ENCODE peak calls at places on chromosomes 12 and 14, in seven cellular contexts. One of them, this sample, is unnamed. For H3K4me1, the result is how much of the 10 kb centered on the place peaks cover.

GRCh38 chr12:122527478-122527944 is 462 bp downstream of the KNTC1 start:
- DNase-seq in Peyer's patch: no peak
- DNase-seq in SJCRH30: peak
- DNase-seq in mesendoderm: peak
- DNase-seq in cardiac muscle cell: no peak
- DNase-seq in neuronal stem cell: no peak
- DNase-seq in PC-9: peak
- DNase-seq in this sample: no peak

GRCh38 chr12:123071401-123072304 is 79.2 kb downstream of the PITPNM2 start:
- DNase-seq in mesendoderm: no peak
- DNase-seq in SJCRH30: no peak
- DNase-seq in cardiac muscle cell: no peak
- DNase-seq in neuronal stem cell: peak
- DNase-seq in PC-9: no peak
- DNase-seq in Peyer's patch: no peak
- DNase-seq in this sample: no peak

GRCh38 chr12:107318554-107318803 is 225.1 kb upstream of the CRY1 start:
- DNase-seq in neuronal stem cell: no peak
- DNase-seq in Peyer's patch: no peak
- DNase-seq in mesendoderm: no peak
- DNase-seq in cardiac muscle cell: no peak
- DNase-seq in SJCRH30: no peak
- DNase-seq in PC-9: peak
- DNase-seq in this sample: no peak

GRCh38 chr12:109683316-109683715 is 30.3 kb upstream of the FAM222A start:
- DNase-seq in mesendoderm: no peak
- DNase-seq in neuronal stem cell: no peak
- DNase-seq in PC-9: no peak
- DNase-seq in Peyer's patch: no peak
- DNase-seq in SJCRH30: no peak
- DNase-seq in cardiac muscle cell: no peak
- DNase-seq in this sample: no peak

GRCh38 chr12:131370791-131371579 is 339.9 kb upstream of the SFSWAP start:
- DNase-seq in SJCRH30: no peak
- DNase-seq in PC-9: no peak
- DNase-seq in Peyer's patch: no peak
- DNase-seq in cardiac muscle cell: no peak
- DNase-seq in neuronal stem cell: no peak
- DNase-seq in mesendoderm: no peak
- DNase-seq in this sample: no peak

GRCh38 chr12:130965668-130966067 is 12.0 kb downstream of the ADGRD1 start:
- DNase-seq in cardiac muscle cell: peak
- DNase-seq in Peyer's patch: no peak
- DNase-seq in SJCRH30: no peak
- DNase-seq in mesendoderm: no peak
- DNase-seq in PC-9: no peak
- DNase-seq in neuronal stem cell: no peak
- DNase-seq in this sample: no peak

GRCh38 chr14:68921049-68921448 is 58.1 kb downstream of the ACTN1 start:
- DNase-seq in neuronal stem cell: no peak
- DNase-seq in cardiac muscle cell: no peak
- DNase-seq in SJCRH30: no peak
- DNase-seq in Peyer's patch: no peak
- DNase-seq in mesendoderm: no peak
- DNase-seq in PC-9: no peak
- DNase-seq in this sample: no peak

GRCh38 chr12:118986043-118986442 is 4.7 kb downstream of the SRRM4 start:
- DNase-seq in PC-9: no peak
- DNase-seq in cardiac muscle cell: no peak
- DNase-seq in SJCRH30: no peak
- DNase-seq in neuronal stem cell: no peak
- DNase-seq in Peyer's patch: no peak
- DNase-seq in mesendoderm: peak
- DNase-seq in this sample: no peak

GRCh38 chr12:85191-85666 is 18.7 kb downstream of the IQSEC3 start:
- DNase-seq in mesendoderm: no peak
- DNase-seq in SJCRH30: no peak
- DNase-seq in Peyer's patch: no peak
- DNase-seq in cardiac muscle cell: no peak
- DNase-seq in PC-9: no peak
- DNase-seq in neuronal stem cell: no peak
- DNase-seq in this sample: no peak

GRCh38 chr14:103727313-103728000 is 11.8 kb downstream of the ZFYVE21 start:
- DNase-seq in mesendoderm: no peak
- DNase-seq in PC-9: no peak
- DNase-seq in neuronal stem cell: no peak
- DNase-seq in Peyer's patch: peak
- DNase-seq in cardiac muscle cell: no peak
- DNase-seq in SJCRH30: no peak
- DNase-seq in this sample: peak

GRCh38 chr12:95257541-95257940 is 39.9 kb downstream of the VEZT start:
- DNase-seq in cardiac muscle cell: no peak
- DNase-seq in PC-9: no peak
- DNase-seq in mesendoderm: peak
- DNase-seq in Peyer's patch: no peak
- DNase-seq in SJCRH30: no peak
- DNase-seq in neuronal stem cell: no peak
- DNase-seq in this sample: no peak

GRCh38 chr12:45732936-45733335 is 3.4 kb downstream of the ARID2 start:
- DNase-seq in Peyer's patch: no peak
- DNase-seq in mesendoderm: no peak
- DNase-seq in cardiac muscle cell: peak
- DNase-seq in SJCRH30: no peak
- DNase-seq in neuronal stem cell: no peak
- DNase-seq in PC-9: no peak
- DNase-seq in this sample: no peak
- H3K4me3 ChIP-seq in Peyer's patch: no peak
- H3K4me3 ChIP-seq in mesendoderm: no peak
- H3K4me3 ChIP-seq in cardiac muscle cell: peak
- H3K4me3 ChIP-seq in SJCRH30: no peak
- H3K4me3 ChIP-seq in neuronal stem cell: peak
- H3K4me3 ChIP-seq in PC-9: peak
- H3K4me3 ChIP-seq in this sample: peak

DNA sequence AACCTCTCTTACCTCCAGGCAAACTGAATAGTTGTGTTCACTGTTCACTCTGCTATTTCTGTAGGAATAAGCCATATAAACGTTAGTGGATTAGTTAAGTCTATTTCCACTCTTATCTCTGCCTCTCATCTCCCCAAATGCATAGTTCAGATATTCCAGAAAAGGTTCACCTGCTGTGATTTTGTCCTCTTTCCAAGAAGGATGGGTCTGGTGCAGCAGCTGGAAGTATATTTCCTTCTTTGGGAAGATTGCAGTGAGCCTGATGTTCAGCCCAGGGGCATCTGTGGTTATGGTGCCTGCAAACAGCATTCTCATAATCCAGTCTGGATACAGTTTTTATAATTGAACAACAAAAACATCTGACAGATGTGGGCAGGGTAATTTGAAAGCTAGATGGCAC is 97.7 kb downstream of the TPH2 start:
- DNase-seq in SJCRH30: no peak
- DNase-seq in Peyer's patch: no peak
- DNase-seq in mesendoderm: no peak
- DNase-seq in PC-9: no peak
- DNase-seq in cardiac muscle cell: no peak
- DNase-seq in neuronal stem cell: no peak
- DNase-seq in this sample: no peak
- H3K27ac ChIP-seq in SJCRH30: no peak
- H3K27ac ChIP-seq in Peyer's patch: no peak
- H3K27ac ChIP-seq in mesendoderm: no peak
- H3K27ac ChIP-seq in PC-9: no peak
- H3K27ac ChIP-seq in cardiac muscle cell: no peak
- H3K27ac ChIP-seq in neuronal stem cell: no peak
- H3K27ac ChIP-seq in this sample: no peak

GRCh38 chr12:54125950-54126695 is 62.7 kb downstream of the SMUG1 start:
- DNase-seq in cardiac muscle cell: no peak
- DNase-seq in neuronal stem cell: no peak
- DNase-seq in Peyer's patch: no peak
- DNase-seq in PC-9: no peak
- DNase-seq in SJCRH30: no peak
- DNase-seq in mesendoderm: no peak
- DNase-seq in this sample: no peak
- H3K4me1 ChIP-seq in cardiac muscle cell: under half
- H3K4me1 ChIP-seq in neuronal stem cell: under half
- H3K4me1 ChIP-seq in Peyer's patch: under half
- H3K4me1 ChIP-seq in PC-9: under half
- H3K4me1 ChIP-seq in SJCRH30: under half
- H3K4me1 ChIP-seq in mesendoderm: under half
- H3K4me1 ChIP-seq in this sample: under half

DNA sequence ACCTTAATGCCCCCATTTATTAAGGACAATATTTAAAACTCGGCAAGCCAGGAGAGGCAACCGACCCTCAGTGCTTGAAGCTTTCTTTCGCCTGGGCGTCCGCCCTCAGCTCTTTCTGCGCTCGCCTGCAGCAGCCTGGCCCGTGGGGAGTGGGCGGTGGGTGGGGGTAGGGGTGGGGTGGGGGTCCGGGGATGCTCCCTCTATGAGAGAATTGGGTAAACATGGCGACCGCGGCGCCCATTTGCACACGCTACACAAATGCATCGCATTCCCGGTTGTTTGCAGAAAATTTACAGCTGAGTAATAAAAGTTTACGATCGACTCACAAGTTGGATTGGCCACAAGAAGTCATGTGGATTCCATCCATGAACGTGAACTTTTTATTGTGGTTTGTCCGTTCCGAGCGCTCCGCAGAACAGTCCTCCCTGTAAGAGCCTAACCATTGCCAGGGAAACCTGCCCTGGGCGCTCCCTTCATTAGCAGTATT is 7.7 kb downstream of the HOXC8 start:
- DNase-seq in SJCRH30: peak
- DNase-seq in PC-9: no peak
- DNase-seq in neuronal stem cell: no peak
- DNase-seq in mesendoderm: no peak
- DNase-seq in Peyer's patch: peak
- DNase-seq in cardiac muscle cell: no peak
- DNase-seq in this sample: no peak
- H3K4me3 ChIP-seq in SJCRH30: peak
- H3K4me3 ChIP-seq in PC-9: peak
- H3K4me3 ChIP-seq in neuronal stem cell: no peak
- H3K4me3 ChIP-seq in mesendoderm: no peak
- H3K4me3 ChIP-seq in Peyer's patch: peak
- H3K4me3 ChIP-seq in cardiac muscle cell: no peak
- H3K4me3 ChIP-seq in this sample: peak

DNA sequence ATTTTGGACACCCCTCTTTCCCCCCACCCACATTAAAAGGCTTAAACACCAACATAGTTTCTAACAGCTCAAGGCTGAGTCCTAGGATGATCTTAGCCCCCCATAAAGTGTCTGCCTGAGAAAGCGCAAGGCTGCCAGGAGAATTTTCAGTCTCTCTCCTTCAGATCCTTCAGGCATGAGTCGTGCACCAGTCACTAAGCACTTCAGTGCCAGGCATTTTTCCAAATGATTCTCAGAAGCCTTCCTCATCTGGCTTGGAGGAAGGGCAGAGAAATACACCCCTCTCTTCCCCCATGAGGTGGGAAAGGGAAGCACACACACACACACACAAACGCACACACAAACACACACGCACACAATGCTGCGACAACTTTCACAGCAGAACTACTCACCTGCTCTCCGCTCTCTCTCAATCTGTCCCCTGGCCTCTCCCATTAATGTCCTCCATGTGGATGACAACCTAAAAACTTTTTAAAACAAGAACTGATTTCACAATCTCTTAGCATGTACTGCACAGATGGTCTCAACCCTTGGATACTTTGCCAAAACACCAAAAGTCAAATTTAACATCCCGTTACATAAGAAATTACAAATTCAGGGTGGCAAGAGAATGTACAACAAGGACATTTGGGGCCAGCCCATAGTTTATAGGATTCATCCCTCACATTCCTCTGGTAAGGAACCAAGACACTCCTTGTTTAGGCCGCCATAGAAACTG is 49.8 kb downstream of the CKAP4 start:
- DNase-seq in mesendoderm: no peak
- DNase-seq in SJCRH30: no peak
- DNase-seq in Peyer's patch: no peak
- DNase-seq in neuronal stem cell: no peak
- DNase-seq in PC-9: no peak
- DNase-seq in cardiac muscle cell: no peak
- DNase-seq in this sample: no peak
- H3K27ac ChIP-seq in mesendoderm: no peak
- H3K27ac ChIP-seq in SJCRH30: no peak
- H3K27ac ChIP-seq in Peyer's patch: no peak
- H3K27ac ChIP-seq in neuronal stem cell: no peak
- H3K27ac ChIP-seq in PC-9: no peak
- H3K27ac ChIP-seq in cardiac muscle cell: no peak
- H3K27ac ChIP-seq in this sample: peak

DNA sequence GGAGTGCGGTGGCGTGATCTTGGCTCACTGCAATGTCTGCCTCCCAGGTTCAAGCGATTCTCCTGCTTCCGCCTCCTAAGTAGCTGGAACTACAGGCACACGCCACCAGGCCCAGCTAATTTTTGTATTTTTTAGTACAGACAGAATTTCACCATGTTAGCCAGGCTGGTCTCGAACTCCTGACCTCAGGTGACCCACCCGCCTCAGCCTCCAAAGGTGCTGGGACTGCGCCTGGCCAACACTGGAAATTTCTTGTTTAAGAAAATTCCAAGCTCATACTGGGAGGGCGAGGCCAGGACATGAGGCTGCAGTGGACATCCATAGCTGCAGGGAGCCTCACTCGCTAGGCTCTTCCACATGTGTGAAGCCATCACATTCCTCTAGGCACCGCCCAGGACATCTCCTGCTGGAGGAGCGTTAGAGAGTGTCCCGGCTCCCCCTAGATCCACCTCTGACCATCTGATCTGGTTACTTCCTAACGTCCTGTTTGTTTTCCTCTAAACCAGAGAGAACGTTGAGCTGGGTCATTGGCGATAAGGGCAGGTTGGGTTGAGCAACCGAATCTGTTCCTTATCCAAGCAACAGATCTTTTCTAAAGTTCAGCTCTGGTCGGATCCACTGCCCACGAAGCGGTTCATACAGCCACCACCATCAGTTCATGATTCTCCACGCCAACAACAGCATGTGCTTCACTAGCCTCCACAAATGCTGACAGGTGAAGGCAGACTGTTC is 108.2 kb upstream of the MED13L start:
- DNase-seq in PC-9: no peak
- DNase-seq in Peyer's patch: no peak
- DNase-seq in neuronal stem cell: no peak
- DNase-seq in cardiac muscle cell: no peak
- DNase-seq in SJCRH30: no peak
- DNase-seq in mesendoderm: peak
- DNase-seq in this sample: no peak
- H3K4me1 ChIP-seq in PC-9: half or more
- H3K4me1 ChIP-seq in Peyer's patch: under half
- H3K4me1 ChIP-seq in neuronal stem cell: under half
- H3K4me1 ChIP-seq in cardiac muscle cell: under half
- H3K4me1 ChIP-seq in SJCRH30: under half
- H3K4me1 ChIP-seq in mesendoderm: under half
- H3K4me1 ChIP-seq in this sample: under half

DNA sequence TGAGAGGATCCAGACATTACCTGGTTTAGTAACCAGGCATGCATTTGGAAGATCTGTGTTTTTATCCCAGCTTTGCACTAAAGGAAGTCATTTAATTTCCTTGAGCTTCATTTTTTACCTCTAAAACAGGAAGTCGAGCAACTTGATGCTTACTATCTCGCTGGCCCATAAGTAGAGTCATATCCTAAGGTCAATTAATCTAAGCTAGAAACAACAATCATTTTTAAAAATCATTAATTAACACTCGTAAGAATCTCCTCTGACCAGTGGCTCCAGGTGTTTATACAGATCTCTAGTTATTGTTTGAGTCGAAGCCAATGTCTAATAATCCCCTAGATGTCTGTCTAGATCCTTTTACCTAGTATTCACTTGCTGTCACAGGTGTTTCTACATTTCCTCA is 355.8 kb upstream of the DCN start:
- DNase-seq in SJCRH30: no peak
- DNase-seq in cardiac muscle cell: no peak
- DNase-seq in PC-9: no peak
- DNase-seq in mesendoderm: no peak
- DNase-seq in Peyer's patch: no peak
- DNase-seq in neuronal stem cell: no peak
- DNase-seq in this sample: no peak
- H3K4me3 ChIP-seq in SJCRH30: no peak
- H3K4me3 ChIP-seq in cardiac muscle cell: no peak
- H3K4me3 ChIP-seq in PC-9: no peak
- H3K4me3 ChIP-seq in mesendoderm: no peak
- H3K4me3 ChIP-seq in Peyer's patch: no peak
- H3K4me3 ChIP-seq in neuronal stem cell: no peak
- H3K4me3 ChIP-seq in this sample: no peak

This sample was measured in upper lobe of right lung.